ENCODE peak calls at places on chromosomes 12 and 14, in five cellular contexts. One of them, this sample, is unnamed.
A peak's percentile ranks its signal among the peaks of the same experiment; 100 is the strongest.

GRCh38 chr14:56738020-56738419 is 72.3 kb downstream of the OTX2 start:
- DNase-seq in NCI-H2081 treated with DMSO at 0.1 percent for 48 hours: no peak
- DNase-seq in NCI-H1930: no peak
- DNase-seq in ACHN: no peak
- DNase-seq in hypothalamus: no peak
- DNase-seq in this sample: no peak

GRCh38 chr14:86892167-86892956 is 1100.6 kb downstream of the GALC start:
- DNase-seq in NCI-H2081 treated with DMSO at 0.1 percent for 48 hours: no peak
- DNase-seq in NCI-H1930: no peak
- DNase-seq in ACHN: no peak
- DNase-seq in hypothalamus: no peak
- DNase-seq in this sample: no peak

GRCh38 chr12:26651566-26652188 is 181.3 kb downstream of the ITPR2 start:
- DNase-seq in NCI-H2081 treated with DMSO at 0.1 percent for 48 hours: peak; percentile 18
- DNase-seq in NCI-H1930: no peak
- DNase-seq in ACHN: peak; percentile 90
- DNase-seq in hypothalamus: no peak
- DNase-seq in this sample: peak; percentile 78

GRCh38 chr14:35159742-35160409 is 37.5 kb downstream of the PRORP start:
- DNase-seq in NCI-H2081 treated with DMSO at 0.1 percent for 48 hours: no peak
- DNase-seq in NCI-H1930: no peak
- DNase-seq in ACHN: peak; percentile 83
- DNase-seq in hypothalamus: no peak
- DNase-seq in this sample: no peak

GRCh38 chr12:21912318-21912717 is 28.9 kb downstream of the ABCC9 start:
- DNase-seq in NCI-H2081 treated with DMSO at 0.1 percent for 48 hours: no peak
- DNase-seq in NCI-H1930: no peak
- DNase-seq in ACHN: no peak
- DNase-seq in hypothalamus: no peak
- DNase-seq in this sample: no peak

GRCh38 chr12:57842342-57843294 is 3.9 kb downstream of the CTDSP2 start:
- DNase-seq in NCI-H2081 treated with DMSO at 0.1 percent for 48 hours: no peak
- DNase-seq in NCI-H1930: no peak
- DNase-seq in ACHN: no peak
- DNase-seq in hypothalamus: no peak
- DNase-seq in this sample: no peak

GRCh38 chr14:65536781-65537423 is 124.4 kb downstream of the FUT8 start:
- DNase-seq in NCI-H2081 treated with DMSO at 0.1 percent for 48 hours: no peak
- DNase-seq in NCI-H1930: no peak
- DNase-seq in ACHN: no peak
- DNase-seq in hypothalamus: no peak
- DNase-seq in this sample: no peak

GRCh38 chr12:14775652-14776020 is 27.6 kb downstream of the WBP11 start:
- DNase-seq in NCI-H2081 treated with DMSO at 0.1 percent for 48 hours: no peak
- DNase-seq in NCI-H1930: no peak
- DNase-seq in ACHN: peak; percentile 49
- DNase-seq in hypothalamus: no peak
- DNase-seq in this sample: no peak

GRCh38 chr12:98401427-98401826 is 114.0 kb upstream of the TMPO start:
- DNase-seq in NCI-H2081 treated with DMSO at 0.1 percent for 48 hours: no peak
- DNase-seq in NCI-H1930: no peak
- DNase-seq in ACHN: peak; percentile 96
- DNase-seq in hypothalamus: no peak
- DNase-seq in this sample: no peak

GRCh38 chr12:120223458-120224303 is 22.8 kb upstream of the RPLP0 start:
- DNase-seq in NCI-H2081 treated with DMSO at 0.1 percent for 48 hours: no peak
- DNase-seq in NCI-H1930: no peak
- DNase-seq in ACHN: no peak
- DNase-seq in hypothalamus: no peak
- DNase-seq in this sample: no peak

This sample was measured in NCI-H774.